ENCODE peak calls at places on chromosomes 2 and 18, in six cellular contexts. H, L, B, X, E and V are unnamed samples.

GRCh38 chr2:5695641-5696350 is 3.6 kb downstream of the SOX11 start:
- DNase-seq in H (no peak), L (peak; percentile 55), B (no peak), X (no peak), E (no peak), V (no peak)

GRCh38 chr2:216144857-216145256 is 35.7 kb downstream of the XRCC5 start:
- DNase-seq in H (no peak), L (no peak), B (no peak), X (no peak), E (no peak), V (no peak)

GRCh38 chr2:189210250-189211075 is 30.9 kb upstream of the COL5A2 start:
- DNase-seq in H (peak; percentile 90), L (peak; percentile 98), B (peak; percentile 29), X (peak; percentile 81), E (no peak), V (peak; percentile 83)

GRCh38 chr18:741931-742512 is 29.6 kb upstream of the ENOSF1 start:
- DNase-seq in H (peak; percentile 8), L (peak; percentile 63), B (no peak), X (no peak), E (no peak), V (peak; percentile 1)

GRCh38 chr2:151792589-151792988 is 35.6 kb downstream of the ARL5A start:
- DNase-seq in H (no peak), L (no peak), B (no peak), X (no peak), E (no peak), V (no peak)

GRCh38 chr2:16072638-16073290 is 132.4 kb downstream of the MYCN start:
- DNase-seq in H (no peak), L (no peak), B (no peak), X (no peak), E (no peak), V (no peak)

GRCh38 chr2:216879727-216880508 is 20.1 kb upstream of the TNP1 start:
- DNase-seq in H (no peak), L (no peak), B (no peak), X (no peak), E (no peak), V (no peak)

GRCh38 chr2:233079953-233080835 is 20.1 kb downstream of the INPP5D start:
- DNase-seq in H (no peak), L (no peak), B (no peak), X (no peak), E (peak; percentile 77), V (no peak)

GRCh38 chr2:145484443-145485086 is 964.6 kb upstream of the ZEB2 start:
- DNase-seq in H (peak; percentile 84), L (peak; percentile 66), B (no peak), X (no peak), E (no peak), V (no peak)

GRCh38 chr2:63344575-63345284 is 243.5 kb downstream of the WDPCP start:
- DNase-seq in H (peak; percentile 58), L (no peak), B (no peak), X (no peak), E (no peak), V (no peak)

GRCh38 chr2:147525724-147526489 is 318.9 kb upstream of the ACVR2A start:
- DNase-seq in H (peak; percentile 46), L (no peak), B (no peak), X (no peak), E (no peak), V (no peak)

DNA sequence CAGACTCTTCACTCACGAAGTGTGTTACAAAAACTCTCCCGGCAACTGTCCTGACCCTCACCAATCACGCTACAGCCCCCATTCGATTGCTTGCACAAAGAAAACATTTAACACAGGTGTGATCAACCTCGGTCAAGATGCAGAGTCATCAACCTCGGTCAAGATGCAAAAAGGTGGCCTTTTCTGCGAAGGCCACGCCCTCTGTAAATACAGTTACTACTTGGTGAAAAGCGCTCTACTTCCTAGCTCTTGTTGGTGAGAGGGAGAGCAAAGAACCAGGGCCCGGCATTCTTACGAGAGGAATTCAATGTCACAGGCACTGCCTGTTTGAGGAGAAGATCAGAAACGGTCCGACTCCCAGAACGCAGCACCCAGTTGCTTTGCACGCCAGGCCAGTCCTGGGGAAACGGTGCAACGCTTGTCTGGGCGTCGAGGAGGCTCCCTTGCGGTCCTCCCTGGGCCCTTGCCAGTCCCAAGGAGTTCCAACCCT is 2.0 kb downstream of the PIEZO2 start:
- DNase-seq in H (no peak), L (no peak), B (no peak), X (no peak), E (no peak), V (no peak)
- H3K4me3 ChIP-seq in H (no peak overlapping the region), L (peak overlapping the region; percentile 69), B (no peak overlapping the region), X (no peak overlapping the region), E (no peak overlapping the region), V (no peak overlapping the region)

GRCh38 chr18:65202091-65202490 is 548.7 kb upstream of the CDH7 start:
- DNase-seq in H (no peak), L (no peak), B (no peak), X (no peak), E (no peak), V (no peak)

GRCh38 chr18:65206551-65207260 is 544.1 kb upstream of the CDH7 start:
- DNase-seq in H (no peak), L (no peak), B (no peak), X (no peak), E (peak; percentile 71), V (no peak)
- TF ChIP-seq CTCF in H (no peak), L (no peak), B (no peak), X (no peak), E (no peak), V (no peak)

GRCh38 chr2:118882693-118883336 is 35.4 kb upstream of the EN1 start:
- DNase-seq in H (peak; percentile 56), L (peak; percentile 38), B (no peak), X (peak; percentile 15), E (peak; percentile 85), V (no peak)
- H3K4me3 ChIP-seq in H (no peak overlapping the region), L (no peak overlapping the region), B (no peak overlapping the region), X (no peak overlapping the region), E (no peak overlapping the region), V (no peak overlapping the region)

DNA sequence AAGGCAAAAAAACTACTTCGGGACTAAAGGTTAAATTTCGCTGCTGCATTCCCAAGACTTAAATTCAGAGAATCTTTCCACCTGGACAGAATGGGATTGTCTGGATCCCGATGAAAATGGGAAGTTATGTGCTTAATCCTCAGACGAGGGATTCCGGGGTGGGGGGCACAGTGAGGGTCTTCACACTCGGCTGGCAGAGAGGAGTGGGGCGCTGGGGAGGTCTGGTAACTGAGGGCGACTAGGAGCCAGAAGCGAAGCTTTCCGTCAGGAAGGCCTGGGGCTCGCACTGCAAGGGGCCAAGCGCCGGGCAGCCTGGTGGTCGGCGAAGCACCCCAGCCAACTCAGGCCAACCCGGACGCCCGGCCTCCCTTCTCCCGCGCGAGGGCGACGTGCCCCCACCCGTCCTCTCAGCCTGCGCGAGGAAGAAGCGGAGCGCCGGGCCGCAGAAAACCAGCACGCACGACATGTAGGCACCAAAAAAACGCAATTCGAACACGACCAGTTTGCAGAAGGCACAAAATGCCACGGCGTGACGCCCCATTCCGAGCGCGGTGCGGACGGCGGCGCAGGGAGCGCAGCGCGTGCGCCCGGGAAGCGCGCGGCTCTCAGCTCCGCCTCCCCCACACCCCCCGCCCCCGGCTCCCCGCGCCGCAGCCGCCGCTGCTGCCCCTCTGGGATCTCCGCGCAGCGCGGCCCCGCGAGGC is 188.1 kb downstream of the ZEB2 start:
- DNase-seq in H (no peak), L (no peak), B (peak; percentile 14), X (peak; percentile 54), E (peak; percentile 95), V (no peak)
- TF ChIP-seq CTCF in H (no peak), L (peak; percentile 38), B (peak; percentile 6), X (peak; percentile 4), E (no peak), V (peak; percentile 14)

GRCh38 chr18:32469190-32469611 is 1.5 kb downstream of the GAREM1 start:
- DNase-seq in H (peak; percentile 40), L (peak; percentile 36), B (no peak), X (peak; percentile 17), E (no peak), V (no peak)
- H3K4me3 ChIP-seq in H (peak overlapping the region; percentile 74), L (peak overlapping the region; percentile 88), B (peak overlapping the region; percentile 81), X (peak overlapping the region; percentile 54), E (peak overlapping the region; percentile 14), V (peak overlapping the region; percentile 65)

GRCh38 chr18:66395671-66396218 is 208.1 kb downstream of the CDH19 start:
- DNase-seq in H (no peak), L (no peak), B (no peak), X (no peak), E (peak; percentile 64), V (no peak)

DNA sequence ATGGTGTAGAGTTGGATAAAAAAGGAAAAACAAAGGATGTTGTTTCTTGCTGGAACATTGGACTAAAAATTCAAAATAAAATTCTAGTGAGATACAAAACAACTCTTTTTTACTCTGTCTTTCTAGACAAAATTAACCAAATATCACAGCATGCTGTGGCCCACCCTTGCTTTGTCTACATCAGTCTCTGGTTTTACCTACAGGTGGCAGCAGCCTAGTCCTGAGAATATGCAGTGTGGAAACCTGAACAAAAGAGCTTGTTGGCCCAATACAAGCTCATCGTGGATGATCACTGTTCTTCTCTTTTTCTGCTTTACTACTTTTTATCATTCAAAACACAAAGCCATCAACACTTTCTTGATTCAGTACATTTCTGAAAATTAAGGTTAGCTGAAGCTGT is 210.4 kb downstream of the CDH19 start:
- DNase-seq in H (no peak), L (no peak), B (no peak), X (no peak), E (no peak), V (no peak)
- TF ChIP-seq CTCF in H (no peak), L (no peak), B (no peak), X (no peak), E (no peak), V (no peak)